ENCODE peak calls at places on chromosomes 2 and 18, in nine cellular contexts. C is stomach, A is A549, G is HepG2, N is ovary, Y is sigmoid colon, R is upper lobe of left lung, P is K562, J is suprapubic skin. T is an unnamed sample.

GRCh38 chr18:3120356-3120755 is 99.4 kb downstream of the MYOM1 start:
- DNase-seq in A (no peak), Y (no peak), N (no peak), P (peak), C (no peak), R (no peak), G (peak), J (no peak), T (no peak)

GRCh38 chr2:103166406-103167324 is 404.8 kb downstream of the TMEM182 start:
- DNase-seq in A (no peak), N (no peak), Y (no peak), G (peak), P (no peak), J (no peak), C (no peak), R (peak), T (no peak)

GRCh38 chr2:188292446-188293239 is 969 bp downstream of the GULP1 start:
- DNase-seq in A (peak), R (peak), N (peak), C (peak), Y (peak), J (peak), P (peak), G (no peak), T (peak)

GRCh38 chr2:32851777-32852439 is 94.8 kb upstream of the LTBP1 start:
- DNase-seq in G (no peak), P (no peak), J (no peak), C (no peak), R (no peak), N (no peak), Y (no peak), A (no peak), T (no peak)

GRCh38 chr2:46521215-46521683 is 41.9 kb downstream of the TMEM247 start:
- DNase-seq in A (no peak), C (peak), R (no peak), J (peak), G (no peak), P (no peak), Y (peak), N (peak), T (peak)

GRCh38 chr2:225282858-225283693 is 116.4 kb upstream of the NYAP2 start:
- DNase-seq in Y (no peak), R (no peak), N (no peak), J (no peak), P (peak), G (peak), C (no peak), A (peak), T (no peak)

GRCh38 chr2:54331095-54331835 is 75.2 kb upstream of the TSPYL6 start:
- DNase-seq in N (no peak), C (no peak), A (no peak), P (no peak), Y (peak), G (no peak), J (no peak), R (no peak), T (no peak)

GRCh38 chr2:237532225-237532624 is 34.1 kb upstream of the PRLH start:
- DNase-seq in P (no peak), Y (no peak), C (no peak), A (no peak), G (no peak), N (no peak), R (peak), J (no peak), T (no peak)

GRCh38 chr2:74919827-74920226 is 38.6 kb upstream of the POLE4 start:
- DNase-seq in R (peak), C (peak), A (peak), G (peak), Y (no peak), N (peak), P (peak), J (no peak), T (peak)

GRCh38 chr2:22855761-22856184 is 529.2 kb upstream of the KLHL29 start:
- DNase-seq in G (no peak), N (no peak), J (no peak), P (no peak), A (no peak), C (no peak), Y (no peak), R (peak), T (no peak)

GRCh38 chr18:8994603-8995002 is 107.9 kb upstream of the NDUFV2 start:
- DNase-seq in A (no peak), R (no peak), G (no peak), Y (no peak), C (no peak), J (no peak), P (peak), N (no peak), T (no peak)

GRCh38 chr2:62939735-62940491 is 110.7 kb upstream of the OTX1 start:
- DNase-seq in R (no peak), J (no peak), Y (no peak), N (no peak), A (no peak), C (no peak), G (no peak), P (no peak), T (no peak)

GRCh38 chr2:204665244-204665643 is 120.0 kb downstream of the PARD3B start:
- DNase-seq in C (no peak), P (no peak), G (peak), N (no peak), J (no peak), R (no peak), A (peak), Y (no peak), T (no peak)

GRCh38 chr2:69805887-69806286 is 23.6 kb upstream of the GMCL1 start:
- DNase-seq in J (no peak), G (no peak), C (no peak), N (no peak), Y (no peak), P (no peak), R (no peak), A (no peak), T (no peak)

GRCh38 chr2:102796337-102796736 is 34.5 kb downstream of the TMEM182 start:
- DNase-seq in A (no peak), G (peak), C (no peak), N (no peak), J (no peak), P (no peak), Y (no peak), R (no peak), T (no peak)

GRCh38 chr2:127061377-127062273 is 45.3 kb downstream of the BIN1 start:
- DNase-seq in N (no peak), A (no peak), Y (no peak), R (peak), J (no peak), P (no peak), G (no peak), C (no peak), T (no peak)

GRCh38 chr2:142973822-142974207 is 96.4 kb downstream of the KYNU start:
- DNase-seq in N (no peak), A (no peak), R (no peak), Y (no peak), J (no peak), C (no peak), P (no peak), G (no peak), T (no peak)

GRCh38 chr18:10297079-10297478 is 157.4 kb upstream of the APCDD1 start:
- DNase-seq in J (no peak), R (no peak), C (no peak), Y (no peak), G (no peak), N (no peak), A (no peak), P (no peak), T (no peak)

GRCh38 chr2:176682278-176682677 is 413.0 kb downstream of the MTX2 start:
- DNase-seq in P (no peak), R (no peak), J (no peak), C (no peak), A (no peak), Y (no peak), N (no peak), G (no peak), T (no peak)

GRCh38 chr2:182291296-182291695 is 135.5 kb downstream of the PDE1A start:
- DNase-seq in J (no peak), Y (no peak), C (no peak), A (no peak), N (no peak), G (no peak), P (no peak), R (no peak), T (no peak)

GRCh38 chr2:186636800-186637795 is 47.2 kb downstream of the ITGAV start:
- DNase-seq in J (no peak), Y (no peak), C (no peak), N (no peak), G (no peak), P (no peak), R (peak), A (no peak), T (no peak)

GRCh38 chr18:378039-378438 is 110.2 kb upstream of the THOC1 start:
- DNase-seq in C (no peak), R (peak), Y (peak), J (no peak), A (no peak), G (no peak), P (no peak), N (no peak), T (no peak)

GRCh38 chr2:217228732-217229131 is 368.9 kb upstream of the TNP1 start:
- DNase-seq in P (no peak), N (no peak), J (no peak), R (no peak), A (no peak), C (no peak), G (no peak), Y (no peak), T (no peak)

GRCh38 chr18:29377346-29377745 is 1200.4 kb upstream of the CDH2 start:
- DNase-seq in J (no peak), Y (no peak), C (no peak), P (no peak), A (no peak), R (no peak), N (no peak), G (no peak), T (no peak)

GRCh38 chr2:148927010-148927409 is 52.0 kb downstream of the KIF5C start:
- DNase-seq in P (peak), J (no peak), Y (no peak), R (no peak), N (no peak), G (no peak), A (no peak), C (no peak), T (peak)

GRCh38 chr18:60905699-60906098 is 427.5 kb upstream of the CDH20 start:
- DNase-seq in P (no peak), A (no peak), Y (no peak), N (no peak), R (no peak), G (no peak), C (no peak), J (no peak), T (no peak)

GRCh38 chr2:110874565-110875383 is 142.4 kb downstream of the ACOXL start:
- DNase-seq in R (no peak), P (peak), N (no peak), Y (no peak), J (no peak), G (no peak), A (no peak), C (no peak), T (no peak)

GRCh38 chr2:110878150-110878549 is 145.8 kb downstream of the ACOXL start:
- DNase-seq in C (no peak), J (no peak), Y (no peak), N (no peak), P (no peak), A (no peak), R (no peak), G (no peak), T (no peak)

GRCh38 chr2:110875384-110875725 is 143.0 kb downstream of the ACOXL start:
- DNase-seq in R (no peak), A (no peak), G (no peak), C (no peak), J (no peak), P (no peak), Y (no peak), N (no peak), T (no peak)

GRCh38 chr2:110877031-110877827 is 144.9 kb downstream of the ACOXL start:
- DNase-seq in Y (no peak), N (no peak), G (no peak), A (no peak), C (no peak), R (peak), P (no peak), J (no peak), T (no peak)

GRCh38 chr2:110876167-110876999 is 144.0 kb downstream of the ACOXL start:
- DNase-seq in A (no peak), C (no peak), G (no peak), Y (no peak), R (peak), J (no peak), P (peak), N (no peak), T (no peak)
- TF ChIP-seq CTCF in A (peak), C (no peak), G (peak), Y (no peak), R (no peak), J (no peak), P (peak), N (no peak), T (no peak)

GRCh38 chr2:233421091-233421816 is 67.0 kb downstream of the DGKD start:
- DNase-seq in Y (no peak), G (no peak), C (peak), P (no peak), R (no peak), N (no peak), J (no peak), A (no peak), T (no peak)

GRCh38 chr2:233422050-233422639 is 67.9 kb downstream of the DGKD start:
- DNase-seq in R (peak), Y (no peak), P (peak), C (peak), G (no peak), A (peak), N (no peak), J (no peak), T (peak)

GRCh38 chr2:233418052-233418760 is 63.9 kb downstream of the DGKD start:
- DNase-seq in A (no peak), N (no peak), Y (no peak), G (no peak), C (peak), R (no peak), P (no peak), J (no peak), T (no peak)

GRCh38 chr2:233418761-233419625 is 64.7 kb downstream of the DGKD start:
- DNase-seq in N (no peak), J (no peak), G (no peak), Y (peak), A (peak), C (peak), R (peak), P (no peak), T (no peak)

GRCh38 chr2:233419626-233420431 is 65.5 kb downstream of the DGKD start:
- DNase-seq in Y (no peak), G (no peak), R (no peak), P (no peak), C (peak), J (no peak), N (no peak), A (no peak), T (no peak)
- TF ChIP-seq EP300 in Y (no peak), G (no peak), R (no peak), P (no peak), C (no peak), J (no peak), N (no peak), A (no peak), T (no peak)

DNA sequence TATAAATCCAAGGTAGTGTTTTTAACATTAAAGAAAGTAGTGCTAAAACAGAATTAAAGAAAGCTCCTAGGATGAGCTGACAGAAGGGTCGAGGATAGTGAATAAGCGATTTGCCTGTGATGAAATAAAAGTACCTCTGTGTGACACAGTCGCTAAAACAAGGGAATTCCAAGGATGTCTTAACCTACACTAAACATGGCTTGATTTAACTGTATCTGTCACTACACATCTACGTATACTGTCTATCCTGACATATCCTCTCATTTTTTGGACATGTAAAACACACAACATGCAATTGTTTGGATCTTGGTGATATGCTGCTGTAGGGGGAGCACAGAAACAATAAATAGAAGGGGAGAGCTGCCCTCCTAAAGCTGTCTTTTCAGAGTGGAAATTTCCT is 580.8 kb upstream of the SLC8A1 start:
- DNase-seq in A (no peak), C (no peak), J (no peak), N (no peak), R (no peak), Y (no peak), P (no peak), G (no peak), T (no peak)
- TF ChIP-seq CTCF in A (no peak), C (no peak), J (no peak), N (no peak), R (no peak), Y (no peak), P (no peak), G (no peak), T (no peak)

GRCh38 chr2:230472619-230473018 is 56.6 kb downstream of the SP100 start:
- DNase-seq in Y (no peak), J (no peak), G (no peak), A (no peak), P (peak), C (no peak), N (no peak), R (no peak), T (no peak)
- TF ChIP-seq EP300 in Y (no peak), J (no peak), G (no peak), A (no peak), P (no peak), C (no peak), N (no peak), R (no peak), T (no peak)

DNA sequence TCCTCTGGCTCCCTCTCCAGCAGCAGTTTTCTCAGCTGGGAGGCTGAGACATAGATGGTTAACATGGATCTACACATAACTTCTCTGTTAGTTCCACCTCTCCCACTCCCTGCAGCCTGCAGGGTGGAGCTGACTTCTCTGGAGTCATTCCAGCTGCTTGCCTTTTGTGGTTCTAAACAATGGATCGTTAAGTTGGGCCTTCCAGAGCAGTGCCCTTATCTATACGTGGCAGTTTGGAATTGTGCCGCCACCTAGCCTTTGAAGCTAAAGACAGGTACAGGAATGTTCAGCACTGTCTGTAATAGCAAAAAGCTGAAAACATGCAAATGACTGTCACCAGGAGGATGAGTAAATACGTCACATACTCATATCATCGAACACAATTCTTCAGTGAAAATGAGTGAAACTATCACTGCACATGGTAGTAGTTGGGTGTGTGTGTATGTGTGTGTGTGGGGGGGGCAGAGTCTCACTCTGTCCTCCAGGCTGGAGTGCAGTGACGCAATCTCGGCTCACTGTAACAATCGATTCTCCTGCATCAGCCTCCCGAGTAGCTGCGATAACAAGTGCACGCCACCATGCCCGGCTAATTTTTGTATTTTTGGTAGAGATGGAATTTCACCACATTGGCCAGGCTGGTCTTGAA is 50.3 kb downstream of the SH2D6 start:
- DNase-seq in C (peak), R (no peak), G (peak), J (no peak), N (no peak), P (peak), Y (peak), A (peak), T (peak)
- TF ChIP-seq CTCF in C (no peak), R (no peak), G (peak), J (no peak), N (no peak), P (no peak), Y (no peak), A (no peak), T (no peak)

GRCh38 chr2:226464380-226464779 is 335.2 kb downstream of the IRS1 start:
- DNase-seq in C (no peak), J (no peak), G (no peak), A (no peak), N (no peak), Y (no peak), P (no peak), R (no peak), T (no peak)

GRCh38 chr2:226467633-226468032 is 332.0 kb downstream of the IRS1 start:
- DNase-seq in Y (no peak), R (no peak), N (no peak), G (no peak), A (no peak), J (no peak), P (no peak), C (no peak), T (no peak)

GRCh38 chr2:226467221-226467620 is 332.4 kb downstream of the IRS1 start:
- DNase-seq in J (no peak), A (no peak), G (peak), C (no peak), N (no peak), P (no peak), R (no peak), Y (no peak), T (no peak)

GRCh38 chr2:226466124-226466523 is 333.5 kb downstream of the IRS1 start:
- DNase-seq in P (no peak), R (no peak), G (no peak), C (no peak), Y (no peak), J (no peak), A (no peak), N (no peak), T (no peak)

GRCh38 chr2:226466589-226466988 is 333.0 kb downstream of the IRS1 start:
- DNase-seq in Y (no peak), G (no peak), P (no peak), R (no peak), C (no peak), A (no peak), N (no peak), J (no peak), T (no peak)
- TF ChIP-seq EP300 in Y (no peak), G (no peak), P (no peak), R (no peak), C (no peak), A (no peak), N (no peak), J (no peak), T (no peak)

DNA sequence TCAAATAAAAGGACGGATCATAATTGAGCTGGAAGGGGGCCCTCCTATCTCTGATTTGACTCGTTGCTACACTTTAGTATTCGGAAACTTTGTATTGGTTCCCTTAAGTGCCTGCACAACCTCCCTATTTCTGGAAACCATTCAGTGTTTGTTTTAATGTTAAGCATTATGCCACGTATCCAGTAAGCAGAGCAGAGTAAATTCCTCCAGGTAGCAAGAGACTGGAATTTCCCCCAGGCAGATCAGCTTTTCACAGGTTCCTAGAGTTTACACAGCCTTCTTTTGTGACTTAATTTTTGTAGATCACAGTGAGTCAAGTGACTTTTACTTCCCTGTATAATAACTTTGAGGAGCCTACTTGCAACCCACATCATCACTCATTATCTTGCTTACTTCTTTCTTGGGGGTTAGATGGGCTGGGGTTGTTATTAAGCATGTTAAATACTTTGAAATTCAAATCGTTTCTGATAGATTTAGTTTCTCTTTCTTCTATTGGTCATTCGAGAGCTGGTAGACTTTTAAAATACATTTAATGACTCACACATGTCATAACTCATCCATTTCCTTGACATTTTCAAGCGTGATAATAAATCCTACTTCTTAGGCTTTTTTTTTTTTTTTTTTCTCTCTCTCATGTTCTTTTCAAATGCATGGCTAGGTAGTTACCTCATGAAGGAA is 219.2 kb downstream of the NEDD4L start:
- DNase-seq in P (peak), J (no peak), A (no peak), Y (no peak), R (no peak), C (no peak), G (no peak), N (no peak), T (no peak)
- TF ChIP-seq CTCF in P (no peak), J (no peak), A (no peak), Y (no peak), R (no peak), C (no peak), G (no peak), N (no peak), T (no peak)